ENCODE peak calls at places on chromosomes 3 and 15, in six cellular contexts. One of them, this sample, is unnamed.
A peak's percentile ranks its signal among the peaks of the same experiment; 100 is the strongest.

GRCh38 chr15:78750566-78750965 is 60.7 kb downstream of the ADAMTS7 start:
- DNase-seq in NCI-H460: no peak
- DNase-seq in NCI-H524: no peak
- DNase-seq in CD8-positive, alpha-beta memory T cell: no peak
- DNase-seq in GDM1: no peak
- DNase-seq in GM23248: peak; percentile 55
- DNase-seq in this sample: no peak

GRCh38 chr15:42490246-42490742 is 647 bp downstream of the ZNF106 start:
- DNase-seq in NCI-H524: no peak
- DNase-seq in GDM1: no peak
- DNase-seq in NCI-H460: no peak
- DNase-seq in GM23248: no peak
- DNase-seq in CD8-positive, alpha-beta memory T cell: peak; percentile 17
- DNase-seq in this sample: no peak

GRCh38 chr3:168094877-168095610 is 680 bp downstream of the GOLIM4 start:
- DNase-seq in NCI-H460: peak; percentile 44
- DNase-seq in CD8-positive, alpha-beta memory T cell: peak; percentile 7
- DNase-seq in GDM1: peak; percentile 68
- DNase-seq in GM23248: peak; percentile 93
- DNase-seq in NCI-H524: peak; percentile 76
- DNase-seq in this sample: no peak

GRCh38 chr3:50241163-50241562 is 5.2 kb downstream of the GNAI2 start:
- DNase-seq in GM23248: peak; percentile 17
- DNase-seq in NCI-H460: no peak
- DNase-seq in CD8-positive, alpha-beta memory T cell: no peak
- DNase-seq in NCI-H524: no peak
- DNase-seq in GDM1: no peak
- DNase-seq in this sample: no peak

GRCh38 chr3:122497425-122497824 is 17.3 kb downstream of the KPNA1 start:
- DNase-seq in GDM1: peak; percentile 25
- DNase-seq in NCI-H524: no peak
- DNase-seq in CD8-positive, alpha-beta memory T cell: no peak
- DNase-seq in NCI-H460: no peak
- DNase-seq in GM23248: peak; percentile 94
- DNase-seq in this sample: peak; percentile 62

GRCh38 chr15:77410701-77411613 is 8.9 kb downstream of the PEAK1 start:
- DNase-seq in GM23248: no peak
- DNase-seq in GDM1: no peak
- DNase-seq in NCI-H460: no peak
- DNase-seq in CD8-positive, alpha-beta memory T cell: no peak
- DNase-seq in NCI-H524: no peak
- DNase-seq in this sample: no peak

GRCh38 chr3:193772389-193772788 is 179.4 kb downstream of the OPA1 start:
- DNase-seq in GM23248: no peak
- DNase-seq in NCI-H524: no peak
- DNase-seq in NCI-H460: no peak
- DNase-seq in CD8-positive, alpha-beta memory T cell: no peak
- DNase-seq in GDM1: no peak
- DNase-seq in this sample: no peak

GRCh38 chr3:148078659-148079058 is 619.0 kb upstream of the AGTR1 start:
- DNase-seq in GDM1: no peak
- DNase-seq in CD8-positive, alpha-beta memory T cell: no peak
- DNase-seq in NCI-H524: no peak
- DNase-seq in GM23248: peak; percentile 35
- DNase-seq in NCI-H460: no peak
- DNase-seq in this sample: no peak

GRCh38 chr3:14306167-14306566 is 96.2 kb upstream of the SLC6A6 start:
- DNase-seq in NCI-H460: no peak
- DNase-seq in CD8-positive, alpha-beta memory T cell: no peak
- DNase-seq in NCI-H524: peak; percentile 22
- DNase-seq in GDM1: no peak
- DNase-seq in GM23248: no peak
- DNase-seq in this sample: no peak

GRCh38 chr15:70200511-70200991 is 102.8 kb upstream of the TLE3 start:
- DNase-seq in CD8-positive, alpha-beta memory T cell: no peak
- DNase-seq in GM23248: peak; percentile 32
- DNase-seq in NCI-H524: peak; percentile 97
- DNase-seq in GDM1: no peak
- DNase-seq in NCI-H460: no peak
- DNase-seq in this sample: no peak

GRCh38 chr15:25134546-25134945 is 179.8 kb downstream of the SNRPN start:
- DNase-seq in NCI-H524: no peak
- DNase-seq in NCI-H460: no peak
- DNase-seq in CD8-positive, alpha-beta memory T cell: no peak
- DNase-seq in GM23248: peak; percentile 11
- DNase-seq in GDM1: no peak
- DNase-seq in this sample: peak; percentile 2

GRCh38 chr3:131174752-131175151 is 148.1 kb downstream of the NEK11 start:
- DNase-seq in CD8-positive, alpha-beta memory T cell: peak; percentile 11
- DNase-seq in GDM1: peak; percentile 44
- DNase-seq in GM23248: peak; percentile 9
- DNase-seq in NCI-H524: peak; percentile 14
- DNase-seq in NCI-H460: no peak
- DNase-seq in this sample: no peak

GRCh38 chr3:189460511-189460910 is 170.7 kb upstream of the TP63 start:
- DNase-seq in GM23248: no peak
- DNase-seq in NCI-H460: no peak
- DNase-seq in CD8-positive, alpha-beta memory T cell: no peak
- DNase-seq in GDM1: no peak
- DNase-seq in NCI-H524: no peak
- DNase-seq in this sample: no peak

GRCh38 chr3:11288786-11289637 is 16.8 kb downstream of the ATG7 start:
- DNase-seq in NCI-H524: no peak
- DNase-seq in GDM1: no peak
- DNase-seq in GM23248: peak; percentile 92
- DNase-seq in NCI-H460: peak; percentile 69
- DNase-seq in CD8-positive, alpha-beta memory T cell: peak; percentile 26
- DNase-seq in this sample: peak; percentile 74

GRCh38 chr3:157921767-157922166 is 184.5 kb downstream of the SHOX2 start:
- DNase-seq in NCI-H524: peak; percentile 3
- DNase-seq in GM23248: no peak
- DNase-seq in NCI-H460: no peak
- DNase-seq in CD8-positive, alpha-beta memory T cell: no peak
- DNase-seq in GDM1: no peak
- DNase-seq in this sample: no peak

GRCh38 chr3:15288331-15288726 is 44.1 kb downstream of the SH3BP5 start:
- DNase-seq in GDM1: no peak
- DNase-seq in NCI-H524: no peak
- DNase-seq in GM23248: no peak
- DNase-seq in CD8-positive, alpha-beta memory T cell: no peak
- DNase-seq in NCI-H460: no peak
- DNase-seq in this sample: no peak

GRCh38 chr3:130707914-130708601 is 38.6 kb downstream of the PIK3R4 start:
- DNase-seq in NCI-H524: no peak
- DNase-seq in GDM1: no peak
- DNase-seq in GM23248: no peak
- DNase-seq in NCI-H460: no peak
- DNase-seq in CD8-positive, alpha-beta memory T cell: no peak
- DNase-seq in this sample: no peak

GRCh38 chr3:137012097-137012501 is 54.3 kb downstream of the IL20RB start:
- DNase-seq in GM23248: peak; percentile 88
- DNase-seq in NCI-H524: peak; percentile 27
- DNase-seq in NCI-H460: no peak
- DNase-seq in GDM1: no peak
- DNase-seq in CD8-positive, alpha-beta memory T cell: no peak
- DNase-seq in this sample: peak; percentile 20

GRCh38 chr15:34304613-34305012 is 33.0 kb downstream of the SLC12A6 start:
- DNase-seq in CD8-positive, alpha-beta memory T cell: no peak
- DNase-seq in GM23248: peak; percentile 65
- DNase-seq in GDM1: no peak
- DNase-seq in NCI-H524: no peak
- DNase-seq in NCI-H460: peak; percentile 38
- DNase-seq in this sample: peak; percentile 34

GRCh38 chr3:183844606-183845005 is 19.2 kb upstream of the MAP6D1 start:
- DNase-seq in GM23248: peak; percentile 90
- DNase-seq in GDM1: no peak
- DNase-seq in NCI-H460: no peak
- DNase-seq in CD8-positive, alpha-beta memory T cell: no peak
- DNase-seq in NCI-H524: no peak
- DNase-seq in this sample: peak; percentile 62

GRCh38 chr15:69388259-69388658 is 25.9 kb upstream of the KIF23 start:
- DNase-seq in GDM1: no peak
- DNase-seq in NCI-H524: no peak
- DNase-seq in CD8-positive, alpha-beta memory T cell: no peak
- DNase-seq in NCI-H460: no peak
- DNase-seq in GM23248: peak; percentile 59
- DNase-seq in this sample: no peak

GRCh38 chr3:9099711-9100110 is 136.4 kb upstream of the RAD18 start:
- DNase-seq in GDM1: no peak
- DNase-seq in NCI-H460: no peak
- DNase-seq in CD8-positive, alpha-beta memory T cell: no peak
- DNase-seq in NCI-H524: no peak
- DNase-seq in GM23248: no peak
- DNase-seq in this sample: no peak

GRCh38 chr3:39279745-39280517 is at the start of gene CX3CR1:
- DNase-seq in NCI-H524: no peak
- DNase-seq in CD8-positive, alpha-beta memory T cell: no peak
- DNase-seq in GM23248: no peak
- DNase-seq in NCI-H460: no peak
- DNase-seq in GDM1: peak; percentile 66
- DNase-seq in this sample: no peak

GRCh38 chr3:11757929-11758328 is 88.8 kb downstream of the TAMM41 start:
- DNase-seq in CD8-positive, alpha-beta memory T cell: no peak
- DNase-seq in GDM1: no peak
- DNase-seq in NCI-H524: no peak
- DNase-seq in GM23248: no peak
- DNase-seq in NCI-H460: no peak
- DNase-seq in this sample: no peak

GRCh38 chr3:51388286-51389029 is 2.6 kb upstream of the RBM15B start:
- DNase-seq in NCI-H524: no peak
- DNase-seq in NCI-H460: no peak
- DNase-seq in GDM1: no peak
- DNase-seq in CD8-positive, alpha-beta memory T cell: no peak
- DNase-seq in GM23248: peak; percentile 43
- DNase-seq in this sample: no peak

GRCh38 chr3:43641306-43642114 is 19.7 kb upstream of the ANO10 start:
- DNase-seq in GM23248: peak; percentile 68
- DNase-seq in NCI-H524: no peak
- DNase-seq in GDM1: no peak
- DNase-seq in CD8-positive, alpha-beta memory T cell: no peak
- DNase-seq in NCI-H460: no peak
- DNase-seq in this sample: no peak

GRCh38 chr15:48617619-48618018 is 27.9 kb downstream of the FBN1 start:
- DNase-seq in NCI-H524: no peak
- DNase-seq in GM23248: peak; percentile 75
- DNase-seq in GDM1: no peak
- DNase-seq in NCI-H460: no peak
- DNase-seq in CD8-positive, alpha-beta memory T cell: no peak
- DNase-seq in this sample: peak; percentile 90

GRCh38 chr3:130841357-130841756 is 52.5 kb upstream of the ATP2C1 start:
- DNase-seq in CD8-positive, alpha-beta memory T cell: no peak
- DNase-seq in GM23248: peak; percentile 51
- DNase-seq in NCI-H460: no peak
- DNase-seq in GDM1: no peak
- DNase-seq in NCI-H524: no peak
- DNase-seq in this sample: no peak

GRCh38 chr3:151183253-151183652 is 19.8 kb downstream of the GPR171 start:
- DNase-seq in NCI-H524: no peak
- DNase-seq in GDM1: no peak
- DNase-seq in GM23248: no peak
- DNase-seq in CD8-positive, alpha-beta memory T cell: no peak
- DNase-seq in NCI-H460: no peak
- DNase-seq in this sample: no peak

GRCh38 chr3:79255292-79255691 is 512.5 kb downstream of the ROBO1 start:
- DNase-seq in GM23248: no peak
- DNase-seq in NCI-H460: no peak
- DNase-seq in GDM1: no peak
- DNase-seq in NCI-H524: no peak
- DNase-seq in CD8-positive, alpha-beta memory T cell: no peak
- DNase-seq in this sample: no peak

GRCh38 chr15:64547275-64547674 is 86.9 kb downstream of the ZNF609 start:
- DNase-seq in NCI-H460: no peak
- DNase-seq in CD8-positive, alpha-beta memory T cell: no peak
- DNase-seq in GDM1: no peak
- DNase-seq in NCI-H524: no peak
- DNase-seq in GM23248: no peak
- DNase-seq in this sample: no peak

GRCh38 chr3:152151216-152151874 is 117.4 kb upstream of the MBNL1 start:
- DNase-seq in NCI-H460: no peak
- DNase-seq in NCI-H524: no peak
- DNase-seq in CD8-positive, alpha-beta memory T cell: no peak
- DNase-seq in GM23248: peak; percentile 52
- DNase-seq in GDM1: no peak
- DNase-seq in this sample: no peak

GRCh38 chr15:31280037-31280830 is 46.4 kb upstream of the KLF13 start:
- DNase-seq in GDM1: no peak
- DNase-seq in CD8-positive, alpha-beta memory T cell: no peak
- DNase-seq in NCI-H524: peak; percentile 100
- DNase-seq in GM23248: no peak
- DNase-seq in NCI-H460: no peak
- DNase-seq in this sample: no peak

GRCh38 chr3:81451611-81452010 is 309.8 kb downstream of the GBE1 start:
- DNase-seq in GDM1: no peak
- DNase-seq in NCI-H460: no peak
- DNase-seq in CD8-positive, alpha-beta memory T cell: no peak
- DNase-seq in GM23248: peak; percentile 55
- DNase-seq in NCI-H524: no peak
- DNase-seq in this sample: no peak

GRCh38 chr15:45424429-45424828 is 46.1 kb upstream of the GATM start:
- DNase-seq in NCI-H524: no peak
- DNase-seq in NCI-H460: no peak
- DNase-seq in GM23248: no peak
- DNase-seq in CD8-positive, alpha-beta memory T cell: no peak
- DNase-seq in GDM1: no peak
- DNase-seq in this sample: no peak

This sample was measured in AG04450.